ENCODE peak calls at places on chromosomes 12 and 14, in seven cellular contexts. J is CD8-positive, alpha-beta T cell; M is breast epithelium; E is left lung; F is GM12878; O is CD4-positive, alpha-beta memory T cell; T is pancreas. X is an unnamed sample.

GRCh38 chr12:114481200-114481535 is 75.2 kb upstream of the TBX5 start:
- DNase-seq in E (no peak), T (no peak), F (no peak), O (no peak), J (no peak), M (no peak), X (no peak)

GRCh38 chr14:76752744-76753143 is 8.5 kb upstream of the VASH1 start:
- DNase-seq in F (no peak), T (no peak), M (no peak), O (no peak), E (no peak), J (no peak), X (no peak)

GRCh38 chr12:51695241-51696010 is 104.4 kb downstream of the SCN8A start:
- DNase-seq in T (no peak), F (no peak), O (no peak), M (no peak), J (no peak), E (no peak), X (no peak)

GRCh38 chr14:106024983-106025604 is 498.7 kb downstream of the TMEM121 start:
- DNase-seq in T (no peak), F (no peak), O (no peak), E (no peak), M (no peak), J (peak; percentile 26), X (no peak)

GRCh38 chr14:89587128-89587420 is 170.0 kb upstream of the FOXN3 start:
- DNase-seq in M (no peak), F (no peak), T (no peak), J (no peak), O (no peak), E (no peak), X (no peak)

GRCh38 chr14:24674204-24674970 is 40.4 kb upstream of the GZMB start:
- DNase-seq in O (peak; percentile 73), F (no peak), E (no peak), T (no peak), J (peak; percentile 20), M (no peak), X (peak; percentile 22)

GRCh38 chr14:73223049-73223448 is 14.3 kb upstream of the PAPLN start:
- DNase-seq in T (no peak), E (no peak), J (no peak), O (no peak), F (peak; percentile 63), M (no peak), X (no peak)

GRCh38 chr14:23052182-23052623 is 5.1 kb downstream of the CDH24 start:
- DNase-seq in O (no peak), F (no peak), J (no peak), E (no peak), T (no peak), M (no peak), X (no peak)

GRCh38 chr12:94175763-94176660 is 27.6 kb downstream of the PLXNC1 start:
- DNase-seq in T (no peak), M (no peak), J (no peak), O (no peak), E (no peak), F (no peak), X (no peak)

GRCh38 chr12:26340649-26341048 is 145.3 kb downstream of the SSPN start:
- DNase-seq in O (no peak), F (peak; percentile 37), J (no peak), E (peak; percentile 70), T (no peak), M (no peak), X (no peak)

GRCh38 chr12:76270657-76271358 is 77.4 kb downstream of the BBS10 start:
- DNase-seq in M (no peak), F (no peak), T (no peak), O (no peak), J (no peak), E (no peak), X (no peak)

GRCh38 chr12:45419317-45419716 is 203.4 kb downstream of the ANO6 start:
- DNase-seq in E (no peak), M (no peak), F (no peak), T (no peak), J (no peak), O (no peak), X (no peak)

GRCh38 chr12:43060738-43061137 is 471.2 kb upstream of the PRICKLE1 start:
- DNase-seq in E (no peak), T (no peak), F (no peak), M (no peak), J (no peak), O (no peak), X (no peak)

GRCh38 chr12:103627189-103627855 is 40.2 kb downstream of the STAB2 start:
- DNase-seq in E (no peak), J (no peak), M (no peak), O (no peak), T (no peak), F (no peak), X (no peak)

GRCh38 chr12:62190921-62191746 is 69.1 kb upstream of the USP15 start:
- DNase-seq in O (no peak), M (no peak), F (no peak), T (no peak), E (no peak), J (no peak), X (no peak)

GRCh38 chr14:67962215-67962644 is 142.7 kb downstream of the RAD51B start:
- DNase-seq in T (no peak), J (no peak), F (peak; percentile 77), O (no peak), E (no peak), M (no peak), X (no peak)

GRCh38 chr14:33578461-33579216 is 372.2 kb downstream of the EGLN3 start:
- DNase-seq in F (no peak), J (no peak), T (no peak), M (no peak), E (no peak), O (no peak), X (no peak)

GRCh38 chr14:61644185-61644584 is 51.1 kb upstream of the HIF1A start:
- DNase-seq in E (no peak), M (no peak), T (no peak), O (no peak), J (no peak), F (no peak), X (no peak)

GRCh38 chr12:64780531-64781373 is 21.5 kb upstream of the GNS start:
- DNase-seq in M (no peak), F (no peak), O (no peak), E (peak; percentile 67), J (no peak), T (peak; percentile 92), X (no peak)
- H3K27ac ChIP-seq in M (peak overlapping the region; percentile 73), F (no peak overlapping the region), O (no peak overlapping the region), E (peak overlapping the region; percentile 82), J (no peak overlapping the region), T (peak overlapping the region; percentile 94), X (no peak overlapping the region)

DNA sequence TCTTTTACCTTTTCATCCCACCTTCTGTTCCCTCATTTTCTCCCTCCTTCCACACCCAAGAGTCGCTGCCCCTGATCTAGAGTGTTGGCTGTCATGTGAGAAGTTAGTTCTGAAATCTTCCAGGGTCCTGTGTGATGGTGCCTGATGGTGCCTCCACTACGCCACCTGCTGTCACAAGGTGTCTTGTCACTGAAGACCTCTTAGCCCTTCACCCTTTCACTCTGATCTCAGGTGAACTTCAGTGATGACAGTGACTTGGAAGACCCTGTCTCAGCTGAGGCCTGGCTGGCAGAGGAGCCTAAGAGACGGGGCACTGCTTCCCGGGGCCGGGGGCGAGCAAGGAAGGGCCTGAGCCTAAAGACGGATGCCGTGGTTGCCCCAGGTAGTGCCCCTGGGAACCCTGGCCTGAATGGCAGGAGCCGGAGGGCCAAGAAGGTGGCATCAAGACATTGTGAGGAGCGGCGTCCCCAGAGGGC is 7.6 kb upstream of the PFDN5 start:
- DNase-seq in T (peak; percentile 62), M (peak; percentile 68), F (peak; percentile 17), O (peak; percentile 73), J (peak; percentile 60), E (peak; percentile 65), X (peak; percentile 54)
- H3K36me3 ChIP-seq in T (no peaks in the 10 kb centered on the region), M (no peaks in the 10 kb centered on the region), F (peaks cover 29% of the 10 kb centered on the region), O (no peaks in the 10 kb centered on the region), J (no peaks in the 10 kb centered on the region), E (no peaks in the 10 kb centered on the region), X (no peaks in the 10 kb centered on the region)

DNA sequence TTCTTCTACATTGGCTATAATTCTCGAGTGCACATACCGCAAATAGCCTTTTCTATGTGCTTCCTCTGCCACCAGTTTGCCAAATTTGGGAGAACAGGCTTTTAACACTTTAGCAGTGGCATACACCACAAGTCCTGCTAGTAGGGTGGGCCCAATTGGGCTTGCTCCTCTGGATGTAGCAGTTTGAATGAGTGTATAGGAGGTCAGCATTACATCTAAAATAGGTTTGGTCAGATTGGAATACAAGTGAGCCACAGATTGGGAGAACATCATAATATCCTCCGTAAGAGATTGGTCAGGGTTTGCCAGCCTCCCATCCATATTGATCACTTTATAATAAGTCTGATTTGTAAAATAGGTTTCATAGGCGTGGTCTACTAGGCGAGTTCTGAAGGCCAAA is 902 bp downstream of the ABCD2 start:
- DNase-seq in F (no peak), O (peak; percentile 29), J (no peak), M (no peak), E (no peak), T (no peak), X (no peak)
- H3K4me3 ChIP-seq in F (peak overlapping the region; percentile 95), O (peak overlapping the region; percentile 83), J (peak overlapping the region; percentile 62), M (peak overlapping the region; percentile 43), E (peak overlapping the region; percentile 34), T (no peak overlapping the region), X (peak overlapping the region; percentile 72)

GRCh38 chr12:9870311-9870866 is 1.2 kb upstream of the CLEC2B start:
- DNase-seq in J (no peak), E (no peak), F (no peak), M (no peak), T (no peak), O (peak; percentile 38), X (no peak)

GRCh38 chr12:9868951-9869306 is 225 bp downstream of the CLEC2B start:
- DNase-seq in F (no peak), M (no peak), T (no peak), O (no peak), E (no peak), J (no peak), X (no peak)

GRCh38 chr12:9867531-9867930 is 1.6 kb downstream of the CLEC2B start:
- DNase-seq in O (no peak), F (no peak), M (no peak), J (no peak), E (no peak), T (no peak), X (no peak)

GRCh38 chr12:9868271-9868815 is 811 bp downstream of the CLEC2B start:
- DNase-seq in T (no peak), J (no peak), F (no peak), M (no peak), O (no peak), E (no peak), X (no peak)

DNA sequence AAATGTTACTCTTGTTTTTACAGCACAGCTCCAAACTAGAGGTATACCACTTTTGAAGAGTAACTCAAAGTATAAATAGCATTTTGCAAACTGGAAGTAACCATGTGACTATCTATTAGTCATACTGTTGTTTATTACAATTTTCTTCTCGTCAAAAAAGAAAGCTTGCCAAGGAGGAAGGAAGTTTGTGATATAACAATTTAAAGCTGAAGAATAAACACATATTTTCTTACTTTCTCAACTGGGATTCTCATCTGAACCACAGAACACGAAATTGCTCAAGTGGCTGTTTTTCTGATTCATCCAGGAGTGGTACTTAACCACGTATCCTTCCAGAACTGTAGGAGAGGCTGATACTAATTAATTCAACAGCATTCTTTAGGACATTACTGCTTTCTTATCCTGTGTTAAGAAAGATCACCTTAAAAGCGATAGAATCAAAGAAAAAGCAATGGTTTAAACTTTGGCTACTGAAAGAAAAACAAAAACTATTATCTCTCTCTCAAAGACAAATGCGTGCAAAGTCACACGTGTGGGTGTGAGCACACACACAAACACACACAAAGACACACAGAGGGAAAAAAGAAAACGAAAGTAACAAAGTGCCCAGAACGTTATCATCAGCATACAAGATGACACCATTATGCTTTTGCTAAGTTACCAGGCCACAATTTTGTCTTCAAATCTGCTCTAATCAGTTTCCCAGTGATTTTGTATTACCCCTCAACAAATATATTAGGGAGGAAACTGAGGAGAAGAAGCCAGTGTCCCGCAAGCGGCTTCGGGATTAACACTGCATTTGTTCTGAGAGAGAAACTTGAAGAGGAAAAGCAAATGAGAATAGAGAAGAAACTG is at the start of gene CLEC2B:
- DNase-seq in T (no peak), O (peak; percentile 62), J (no peak), E (no peak), M (no peak), F (peak; percentile 40), X (no peak)
- H3K27ac ChIP-seq in T (peak within 1 kb of the TSS; percentile 72), O (peak within 1 kb of the TSS; percentile 83), J (peak within 1 kb of the TSS; percentile 79), E (peak within 1 kb of the TSS; percentile 91), M (peak within 1 kb of the TSS; percentile 90), F (peak within 1 kb of the TSS; percentile 75), X (peak within 1 kb of the TSS; percentile 90)

X was measured in effector memory CD4-positive, alpha-beta T cell.